ENCODE peak calls at places on chromosomes 4 and X, in six cellular contexts. C is IMR-90, B is mammary epithelial cell, A is SK-N-SH, P is colonic mucosa, D is fibroblast of lung. Z is an unnamed sample. For H3K4me1, the result is how much of the 10 kb centered on the place peaks cover.

GRCh38 chr4:102404551-102404969 is 59.3 kb upstream of the SLC39A8 start:
- DNase-seq in C (no peak), A (no peak), B (no peak), D (no peak), P (no peak), Z (no peak)

GRCh38 chr4:13704020-13704419 is 76.5 kb upstream of the BOD1L1 start:
- DNase-seq in D (no peak), B (no peak), A (no peak), C (no peak), P (peak), Z (no peak)

GRCh38 chr4:174277433-174277832 is 6.0 kb downstream of the FBXO8 start:
- DNase-seq in B (no peak), D (no peak), C (no peak), P (no peak), A (no peak), Z (no peak)

GRCh38 chr4:26325191-26325590 is 4.4 kb downstream of the RBPJ start:
- DNase-seq in D (peak), C (peak), A (peak), B (peak), P (no peak), Z (no peak)

GRCh38 chr4:38621004-38621684 is 42.9 kb upstream of the KLF3 start:
- DNase-seq in D (peak), P (peak), B (peak), C (peak), A (no peak), Z (no peak)

GRCh38 chr4:41013746-41014145 is 200.6 kb downstream of the APBB2 start:
- DNase-seq in A (no peak), D (no peak), P (no peak), B (no peak), C (no peak), Z (no peak)

GRCh38 chrX:132612990-132613564 is 124.2 kb upstream of the MBNL3 start:
- DNase-seq in P (peak), D (peak), B (peak), C (peak), A (peak), Z (no peak)

GRCh38 chr4:102627831-102628523 is 126.8 kb downstream of the NFKB1 start:
- DNase-seq in A (no peak), B (peak), D (peak), C (peak), P (no peak), Z (no peak)

GRCh38 chr4:129583868-129584267 is 487.9 kb downstream of the C4orf33 start:
- DNase-seq in A (no peak), D (peak), C (no peak), P (no peak), B (no peak), Z (no peak)

GRCh38 chr4:158161561-158162354 is 11.1 kb downstream of the GASK1B start:
- DNase-seq in P (no peak), C (peak), A (no peak), B (peak), D (peak), Z (no peak)

GRCh38 chr4:158157412-158157811 is 15.4 kb downstream of the GASK1B start:
- DNase-seq in D (no peak), B (no peak), C (no peak), A (no peak), P (no peak), Z (no peak)

GRCh38 chr4:158155656-158156356 is 17.0 kb downstream of the GASK1B start:
- DNase-seq in D (no peak), P (peak), B (no peak), A (no peak), C (no peak), Z (no peak)

GRCh38 chr4:158159718-158160094 is 13.1 kb downstream of the GASK1B start:
- DNase-seq in P (no peak), D (no peak), C (no peak), B (no peak), A (no peak), Z (no peak)

GRCh38 chr4:158159054-158159717 is 13.6 kb downstream of the GASK1B start:
- DNase-seq in D (peak), A (no peak), P (no peak), C (peak), B (peak), Z (no peak)
- H3K4me1 ChIP-seq in D (under half), A (under half), P (under half), C (under half), B (half or more), Z (under half)

GRCh38 chr4:164648151-164648848 is 105.6 kb upstream of the SMIM31 start:
- DNase-seq in A (no peak), B (peak), C (no peak), P (no peak), D (peak), Z (no peak)
- H3K9ac ChIP-seq in A (no peak), B (no peak), C (no peak), P (no peak), D (no peak), Z (no peak)

GRCh38 chr4:28117067-28117756 is 1256.6 kb downstream of the STIM2 start:
- DNase-seq in B (no peak), A (no peak), P (no peak), C (no peak), D (no peak), Z (no peak)
- H3K4me3 ChIP-seq in B (no peak), A (no peak), P (no peak), C (no peak), D (no peak), Z (no peak)

GRCh38 chr4:88724406-88724805 is 26.8 kb upstream of the NAP1L5 start:
- DNase-seq in P (no peak), D (no peak), A (no peak), C (no peak), B (no peak), Z (no peak)
- H3K4me1 ChIP-seq in P (under half), D (under half), A (under half), C (under half), B (under half), Z (under half)

GRCh38 chrX:40154229-40154852 is 56.6 kb upstream of the BCOR start:
- DNase-seq in C (no peak), P (peak), B (no peak), A (peak), D (peak), Z (peak)

GRCh38 chrX:40152173-40152705 is 54.5 kb upstream of the BCOR start:
- DNase-seq in B (no peak), P (peak), C (no peak), A (peak), D (no peak), Z (peak)

GRCh38 chrX:40154853-40155616 is 57.3 kb upstream of the BCOR start:
- DNase-seq in D (peak), P (peak), C (peak), A (peak), B (no peak), Z (no peak)

GRCh38 chrX:40152706-40153334 is 55.1 kb upstream of the BCOR start:
- DNase-seq in C (no peak), B (no peak), D (no peak), A (peak), P (peak), Z (peak)

GRCh38 chrX:40153335-40154221 is 55.8 kb upstream of the BCOR start:
- DNase-seq in D (peak), A (peak), P (peak), C (no peak), B (no peak), Z (peak)
- H3K9ac ChIP-seq in D (peak), A (peak), P (peak), C (no peak), B (no peak), Z (no peak)

GRCh38 chrX:25017667-25018247 is 2.0 kb upstream of the ARX start:
- DNase-seq in B (no peak), C (no peak), P (no peak), A (peak), D (no peak), Z (no peak)

GRCh38 chrX:25016361-25016671 is 551 bp upstream of the ARX start:
- DNase-seq in P (no peak), A (no peak), C (no peak), D (no peak), B (no peak), Z (no peak)

GRCh38 chrX:25015486-25016360 is at the start of gene ARX:
- DNase-seq in A (peak), P (peak), D (peak), B (peak), C (peak), Z (no peak)

GRCh38 chrX:25018682-25019081 is 2.9 kb upstream of the ARX start:
- DNase-seq in B (no peak), C (no peak), P (no peak), D (no peak), A (no peak), Z (no peak)

DNA sequence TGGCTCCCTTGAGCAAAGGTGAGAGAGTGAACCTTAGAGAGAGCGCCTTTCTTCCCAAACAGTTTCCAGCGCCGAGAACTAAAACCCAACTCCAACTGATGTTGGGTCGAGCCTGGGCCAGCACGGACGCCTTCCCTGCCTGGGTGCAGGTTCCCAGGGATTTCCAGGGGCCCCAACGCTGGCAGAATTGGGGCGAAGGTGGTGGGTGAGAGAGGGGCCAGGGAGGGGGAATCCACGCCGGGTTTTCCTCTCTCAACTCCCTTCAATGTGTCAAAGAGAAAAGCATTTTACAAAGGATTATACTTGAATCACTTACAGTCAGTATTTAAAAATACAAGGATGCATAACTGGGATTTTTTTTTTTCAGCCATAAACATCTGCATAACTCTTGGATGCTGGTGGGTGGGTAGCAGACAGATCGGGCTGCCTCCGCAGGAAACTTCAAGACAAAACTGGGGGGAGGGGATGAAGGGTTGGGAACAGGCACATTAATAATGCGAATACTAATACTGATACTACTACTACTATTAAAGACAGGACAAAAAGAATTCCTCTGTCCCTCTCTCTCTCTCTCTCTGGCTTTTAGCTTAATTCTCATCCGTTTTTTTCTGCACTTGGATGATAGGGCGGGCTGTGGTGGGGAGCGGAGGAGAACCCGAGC is 1.3 kb upstream of the ARX start:
- DNase-seq in C (no peak), B (no peak), P (no peak), D (no peak), A (no peak), Z (no peak)
- H3K4me3 ChIP-seq in C (no peak), B (no peak), P (no peak), D (no peak), A (peak), Z (no peak)

GRCh38 chr4:1409079-1409805 is 3.0 kb upstream of the NKX1-1 start:
- DNase-seq in A (peak), P (no peak), D (no peak), B (no peak), C (no peak), Z (peak)

GRCh38 chr4:1409806-1410425 is 3.7 kb upstream of the NKX1-1 start:
- DNase-seq in P (peak), D (no peak), C (no peak), A (peak), B (no peak), Z (no peak)

GRCh38 chr4:1406946-1407656 is 859 bp upstream of the NKX1-1 start:
- DNase-seq in A (peak), D (no peak), P (peak), C (no peak), B (no peak), Z (no peak)

GRCh38 chr4:1407657-1408333 is 1.6 kb upstream of the NKX1-1 start:
- DNase-seq in B (no peak), P (no peak), D (no peak), C (no peak), A (peak), Z (no peak)

GRCh38 chr4:1408418-1408817 is 2.2 kb upstream of the NKX1-1 start:
- DNase-seq in A (peak), P (no peak), C (no peak), D (no peak), B (no peak), Z (no peak)
- H3K4me1 ChIP-seq in A (under half), P (under half), C (under half), D (under half), B (under half), Z (under half)

DNA sequence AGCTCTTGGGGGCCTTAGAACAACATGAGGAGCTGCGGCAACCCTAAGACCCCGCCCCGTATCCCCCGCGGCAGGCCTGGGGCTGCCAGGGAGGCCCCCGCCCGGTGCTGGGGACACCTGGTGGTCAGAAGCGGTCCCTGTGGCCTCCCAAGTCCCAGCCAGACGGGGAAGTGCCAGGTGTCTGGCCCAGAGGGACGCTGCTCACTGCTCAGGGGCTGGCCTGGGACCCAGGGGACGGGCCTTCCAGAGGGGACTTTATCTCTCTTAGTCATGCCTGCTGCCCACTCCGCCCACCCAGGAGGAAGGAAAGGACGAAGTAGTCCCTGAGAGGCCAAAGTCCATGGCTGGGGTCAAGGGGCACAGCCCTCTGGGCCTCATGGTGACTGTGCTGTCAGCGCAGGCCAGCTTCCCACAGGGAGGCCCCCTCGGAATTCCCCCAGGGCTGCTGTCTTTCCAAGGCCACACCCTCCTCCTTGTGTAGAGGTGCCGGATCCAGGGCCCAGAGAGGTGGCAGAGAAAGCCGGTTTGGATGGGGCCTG is 31.0 kb upstream of the HTRA3 start:
- DNase-seq in A (peak), B (no peak), P (no peak), D (no peak), C (no peak), Z (peak)
- H3K9ac ChIP-seq in A (no peak), B (no peak), P (no peak), D (no peak), C (no peak), Z (no peak)

DNA sequence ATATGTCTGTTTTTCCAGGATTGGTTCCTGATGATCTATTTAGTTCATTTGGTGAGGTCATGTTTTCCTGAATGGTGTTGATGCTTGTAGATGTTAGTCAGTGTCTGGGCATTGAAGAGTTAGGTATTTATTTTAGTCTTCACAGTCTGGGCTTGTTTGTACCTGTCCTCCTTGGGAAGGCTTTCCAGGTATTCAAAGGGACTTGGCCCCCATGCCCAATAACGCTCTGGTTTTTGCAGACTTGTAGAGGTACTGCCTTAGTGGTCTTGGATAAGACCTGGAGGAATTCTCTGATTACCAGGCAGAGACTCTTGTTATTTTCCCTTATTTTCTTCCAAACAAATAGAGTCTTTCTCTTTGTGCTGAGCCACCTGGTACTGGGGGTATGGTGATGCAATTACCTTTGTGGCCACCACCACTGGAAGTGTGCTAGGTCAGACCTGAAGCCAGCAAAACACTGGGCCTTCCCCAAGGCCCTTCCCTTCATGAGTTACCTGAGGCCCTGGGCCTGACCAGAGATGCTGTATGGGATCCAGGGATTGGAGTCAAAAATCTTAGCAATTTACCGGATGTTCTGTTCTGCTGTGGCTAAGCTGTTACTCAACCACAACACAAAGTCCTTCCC is 63.3 kb upstream of the RXFP1 start:
- DNase-seq in B (peak), P (no peak), C (no peak), D (no peak), A (no peak), Z (no peak)
- H3K4me3 ChIP-seq in B (no peak), P (no peak), C (no peak), D (no peak), A (no peak), Z (no peak)

DNA sequence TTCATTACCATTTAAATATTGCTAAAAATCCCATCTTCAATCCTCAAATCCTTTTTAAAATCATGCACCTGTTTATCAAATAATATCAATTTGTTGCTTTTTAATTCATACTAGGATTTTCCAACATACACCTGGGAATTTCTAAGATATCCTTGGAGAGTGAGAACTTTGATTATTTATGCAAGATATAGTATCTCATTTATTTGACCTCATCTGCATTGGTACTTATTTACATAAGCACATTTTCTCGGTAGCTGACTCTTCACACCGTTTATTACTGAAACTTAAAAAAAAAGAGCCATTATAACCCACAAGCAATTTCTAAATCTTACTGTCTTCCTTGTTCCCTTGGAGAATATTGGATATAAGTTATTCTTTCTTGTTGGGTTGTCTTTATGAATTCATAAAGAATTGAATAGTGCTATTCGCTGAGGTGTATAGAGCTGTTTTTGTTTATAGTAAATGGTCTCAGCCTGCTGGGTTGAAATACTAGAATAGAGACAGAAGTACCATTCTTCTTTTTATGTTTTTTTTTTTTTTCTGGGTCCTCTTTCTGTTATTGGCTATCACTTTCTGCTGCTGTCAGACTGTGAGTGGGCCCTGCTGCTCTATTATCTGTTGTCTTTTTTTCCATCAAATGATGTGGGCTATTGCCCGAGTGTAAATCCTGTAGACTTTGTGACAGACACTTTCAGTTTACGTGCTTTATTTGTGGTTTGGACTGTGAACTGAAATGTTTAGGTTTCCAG is 2.9 kb downstream of the UGT8 start:
- DNase-seq in C (no peak), P (no peak), A (no peak), D (no peak), B (no peak), Z (no peak)
- H3K4me1 ChIP-seq in C (under half), P (under half), A (under half), D (under half), B (under half), Z (under half)

Z was measured in kidney.